ENCODE peak calls at places on chromosomes 11 and 22, in seven cellular contexts. V, I, C, Q, A, N and B are unnamed samples.

GRCh38 chr11:70906101-70906500 is 346.3 kb downstream of the SHANK2 start:
- DNase-seq in V (no peak), I (no peak), C (no peak), Q (no peak), A (no peak), N (no peak), B (no peak)

GRCh38 chr11:113114452-113115027 is 153.3 kb downstream of the NCAM1 start:
- DNase-seq in V (peak), I (peak), C (peak), Q (peak), A (peak), N (peak), B (peak)

GRCh38 chr11:73171762-73172161 is 29.6 kb upstream of the FCHSD2 start:
- DNase-seq in V (no peak), I (peak), C (no peak), Q (no peak), A (no peak), N (no peak), B (no peak)

GRCh38 chr22:41935015-41935908 is 8.7 kb upstream of the TNFRSF13C start:
- DNase-seq in V (no peak), I (no peak), C (no peak), Q (no peak), A (no peak), N (no peak), B (no peak)

GRCh38 chr11:62552465-62552782 is 5.8 kb upstream of the AHNAK start:
- DNase-seq in V (no peak), I (peak), C (peak), Q (no peak), A (no peak), N (peak), B (peak)

GRCh38 chr11:112856133-112856532 is 105.1 kb upstream of the NCAM1 start:
- DNase-seq in V (no peak), I (no peak), C (no peak), Q (no peak), A (no peak), N (no peak), B (no peak)

GRCh38 chr22:40203568-40203967 is 25.8 kb downstream of the TNRC6B start:
- DNase-seq in V (no peak), I (peak), C (no peak), Q (no peak), A (no peak), N (no peak), B (no peak)

GRCh38 chr22:24067587-24068376 is 56.7 kb downstream of the CABIN1 start:
- DNase-seq in V (no peak), I (no peak), C (no peak), Q (no peak), A (no peak), N (no peak), B (no peak)

GRCh38 chr22:19930537-19931486 is 10.8 kb upstream of the COMT start:
- DNase-seq in V (no peak), I (peak), C (no peak), Q (no peak), A (no peak), N (no peak), B (no peak)

GRCh38 chr11:22830082-22830414 is 447 bp upstream of the SVIP start:
- DNase-seq in V (no peak), I (no peak), C (no peak), Q (no peak), A (no peak), N (no peak), B (no peak)

GRCh38 chr11:134923441-134923840 is 511.4 kb upstream of the B3GAT1 start:
- DNase-seq in V (no peak), I (no peak), C (peak), Q (no peak), A (no peak), N (no peak), B (no peak)

GRCh38 chr22:47019012-47019790 is 256.8 kb downstream of the TBC1D22A start:
- DNase-seq in V (no peak), I (no peak), C (no peak), Q (no peak), A (no peak), N (no peak), B (no peak)

GRCh38 chr22:49212466-49212865 is 615.2 kb downstream of the BRD1 start:
- DNase-seq in V (no peak), I (no peak), C (no peak), Q (peak), A (no peak), N (no peak), B (no peak)

GRCh38 chr11:100625041-100625440 is 62.0 kb upstream of the ARHGAP42 start:
- DNase-seq in V (no peak), I (no peak), C (no peak), Q (no peak), A (no peak), N (no peak), B (no peak)

GRCh38 chr11:106581399-106581798 is 436.9 kb downstream of the GUCY1A2 start:
- DNase-seq in V (no peak), I (no peak), C (no peak), Q (no peak), A (no peak), N (no peak), B (no peak)

GRCh38 chr11:63670077-63670737 is 969 bp downstream of the ATL3 start:
- DNase-seq in V (no peak), I (peak), C (no peak), Q (no peak), A (no peak), N (peak), B (peak)

GRCh38 chr11:83734120-83734519 is 448.0 kb upstream of the CCDC90B start:
- DNase-seq in V (no peak), I (no peak), C (no peak), Q (no peak), A (no peak), N (no peak), B (no peak)

GRCh38 chr11:33195391-33196190 is 34.3 kb upstream of the CSTF3 start:
- DNase-seq in V (no peak), I (peak), C (no peak), Q (no peak), A (no peak), N (peak), B (no peak)

GRCh38 chr11:67420646-67421420 is 5.4 kb downstream of the CARNS1 start:
- DNase-seq in V (peak), I (peak), C (peak), Q (peak), A (peak), N (peak), B (peak)

GRCh38 chr11:44729718-44730117 is 3.0 kb downstream of the TSPAN18 start:
- DNase-seq in V (no peak), I (no peak), C (peak), Q (no peak), A (no peak), N (no peak), B (no peak)

GRCh38 chr11:46112961-46113617 is 8.2 kb downstream of the PHF21A start:
- DNase-seq in V (peak), I (peak), C (peak), Q (no peak), A (no peak), N (peak), B (peak)

GRCh38 chr22:18955696-18956095 is 19.6 kb upstream of the PRODH start:
- DNase-seq in V (no peak), I (no peak), C (no peak), Q (no peak), A (no peak), N (no peak), B (no peak)

GRCh38 chr11:30789270-30789669 is 203.1 kb upstream of the MPPED2 start:
- DNase-seq in V (no peak), I (peak), C (no peak), Q (no peak), A (no peak), N (peak), B (no peak)

GRCh38 chr11:119985551-119985950 is 152.4 kb downstream of the TRIM29 start:
- DNase-seq in V (no peak), I (no peak), C (no peak), Q (no peak), A (no peak), N (no peak), B (no peak)

GRCh38 chr11:45252134-45252856 is 33.8 kb downstream of the SYT13 start:
- DNase-seq in V (peak), I (peak), C (peak), Q (peak), A (peak), N (peak), B (peak)

GRCh38 chr11:36454991-36455611 is 55.0 kb downstream of the TRAF6 start:
- DNase-seq in V (peak), I (no peak), C (no peak), Q (no peak), A (no peak), N (no peak), B (no peak)

GRCh38 chr22:42399315-42400271 is 32.6 kb downstream of the NFAM1 start:
- DNase-seq in V (peak), I (no peak), C (peak), Q (peak), A (no peak), N (peak), B (no peak)

GRCh38 chr11:9263840-9264380 is 1.2 kb downstream of the DENND5A start:
- DNase-seq in V (no peak), I (peak), C (no peak), Q (no peak), A (no peak), N (peak), B (peak)

DNA sequence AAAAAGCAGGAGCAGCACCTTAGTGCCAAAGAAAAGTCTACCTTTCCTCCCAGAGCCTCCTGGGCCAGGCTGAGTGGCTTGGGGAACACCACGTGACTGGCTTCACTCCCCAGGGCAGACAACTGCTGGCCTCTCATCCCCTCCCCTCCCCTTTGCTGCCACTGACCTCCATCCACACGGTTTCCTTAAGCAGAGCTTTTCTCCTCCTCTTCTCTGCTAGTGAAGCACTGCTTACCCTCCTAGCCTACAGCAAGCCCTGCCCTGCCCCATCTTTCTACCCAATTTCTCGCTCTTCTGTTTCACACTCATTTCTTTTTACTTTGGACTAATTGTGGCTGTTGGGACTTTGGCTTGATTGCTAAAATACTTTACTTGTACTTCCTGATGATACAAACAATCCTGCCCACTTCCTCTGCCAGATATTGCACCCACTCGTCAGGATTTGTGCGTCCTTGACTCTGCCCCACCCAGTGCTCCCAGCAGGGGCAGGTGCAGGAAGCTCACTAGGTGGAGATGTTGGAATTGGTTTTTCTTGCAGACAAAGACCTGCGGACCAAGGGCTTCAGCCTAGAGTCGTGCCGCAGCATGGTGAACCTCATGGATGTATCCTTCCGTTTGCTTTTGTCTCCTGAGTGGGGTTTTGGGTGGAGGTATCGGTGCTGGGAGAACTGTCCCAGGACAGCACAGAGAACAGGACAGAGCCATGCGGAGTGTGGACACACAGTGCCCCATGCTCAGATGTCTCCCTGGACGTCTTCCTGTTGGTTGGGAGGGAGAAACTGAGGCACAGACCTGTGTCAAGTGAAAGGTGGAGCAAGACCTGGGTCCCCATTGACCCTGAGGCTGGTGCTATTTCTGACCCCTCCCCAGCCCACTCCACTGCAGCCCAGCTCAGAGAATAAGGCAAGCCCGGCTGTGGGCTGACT is 27.3 kb downstream of the CAPN1 start:
- DNase-seq in V (no peak), I (no peak), C (no peak), Q (no peak), A (no peak), N (no peak), B (no peak)
- H2AK5ac ChIP-seq in V (no peak), I (no peak), C (no peak), Q (no peak), A (no peak), N (no peak), B (no peak)

GRCh38 chr11:19736831-19737230 is 24.2 kb downstream of the NAV2 start:
- DNase-seq in V (no peak), I (no peak), C (no peak), Q (no peak), A (no peak), N (no peak), B (no peak)
- H2AK5ac ChIP-seq in V (no peak), I (no peak), C (no peak), Q (no peak), A (no peak), N (no peak), B (no peak)

DNA sequence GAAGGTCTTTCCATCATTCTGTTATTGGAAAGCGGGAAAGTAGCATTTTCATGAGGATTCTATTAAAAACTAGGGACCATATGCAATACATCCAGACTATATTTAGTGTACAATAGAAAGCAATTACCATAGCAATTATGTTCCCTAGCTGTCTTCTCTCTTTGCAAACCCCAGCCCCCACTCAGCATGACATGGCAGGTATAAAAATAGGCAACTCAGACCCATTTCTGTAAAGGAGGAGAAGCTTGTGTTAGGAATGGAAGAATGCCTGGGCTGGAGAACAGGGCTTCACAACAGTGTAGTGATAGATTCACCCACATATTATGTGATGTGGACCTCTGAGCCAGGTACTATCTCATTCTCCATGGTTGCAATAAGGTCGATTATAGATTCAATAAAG is 12.4 kb downstream of the OR51B6 start:
- DNase-seq in V (no peak), I (no peak), C (no peak), Q (no peak), A (no peak), N (peak), B (no peak)
- H2AK5ac ChIP-seq in V (no peak), I (peak), C (no peak), Q (no peak), A (no peak), N (peak), B (no peak)

GRCh38 chr11:69383372-69383771 is 89.4 kb downstream of the MYEOV start:
- DNase-seq in V (no peak), I (no peak), C (no peak), Q (peak), A (no peak), N (no peak), B (no peak)
- H2AK5ac ChIP-seq in V (no peak), I (peak), C (no peak), Q (no peak), A (no peak), N (no peak), B (no peak)